ENCODE peak calls at places on chromosomes 4 and X, in eight cellular contexts. T is aorta; D is RWPE2; Y is psoas muscle; B is naive thymus-derived CD4-positive, alpha-beta T cell; K is uterus; L is CD8-positive, alpha-beta memory T cell; J is thyroid gland. V is an unnamed sample.

GRCh38 chr4:124703154-124703553 is 9.4 kb downstream of the ANKRD50 start:
- DNase-seq in Y (no peak), J (no peak), L (no peak), D (no peak), B (no peak), T (no peak), K (no peak), V (no peak)

GRCh38 chrX:104565791-104566687 is at the start of gene IL1RAPL2:
- DNase-seq in Y (peak; percentile 48), L (no peak), J (peak; percentile 66), K (no peak), B (no peak), T (no peak), D (no peak), V (peak; percentile 15)

GRCh38 chrX:8748855-8749254 is 16.9 kb upstream of the ANOS1 start:
- DNase-seq in Y (no peak), L (no peak), K (no peak), D (no peak), B (peak; percentile 30), J (no peak), T (no peak), V (no peak)

GRCh38 chrX:30657542-30658238 is 4.5 kb downstream of the GK start:
- DNase-seq in L (no peak), Y (no peak), T (no peak), B (no peak), D (no peak), J (no peak), K (no peak), V (no peak)

GRCh38 chr4:21976166-21976565 is 27.6 kb upstream of the KCNIP4 start:
- DNase-seq in B (no peak), L (no peak), D (no peak), K (peak; percentile 16), Y (no peak), T (no peak), J (no peak), V (no peak)

GRCh38 chr4:122857160-122857559 is 30.5 kb downstream of the FGF2 start:
- DNase-seq in T (no peak), J (no peak), D (no peak), Y (no peak), L (no peak), K (no peak), B (no peak), V (no peak)

GRCh38 chr4:145234086-145234694 is 53.8 kb upstream of the OTUD4 start:
- DNase-seq in J (peak; percentile 32), D (no peak), T (no peak), Y (no peak), K (no peak), B (peak; percentile 56), L (peak; percentile 55), V (peak; percentile 65)

GRCh38 chr4:152983221-152983620 is 47.1 kb downstream of the FHDC1 start:
- DNase-seq in B (no peak), T (no peak), L (no peak), D (no peak), Y (no peak), K (no peak), J (no peak), V (no peak)

GRCh38 chr4:42306221-42307109 is 90.8 kb upstream of the SHISA3 start:
- DNase-seq in Y (peak; percentile 66), K (no peak), J (peak; percentile 27), D (no peak), T (no peak), L (no peak), B (no peak), V (no peak)
- H3K4me1 ChIP-seq in Y (no peaks in the 10 kb centered on the region), K (no peaks in the 10 kb centered on the region), J (peaks cover 11% of the 10 kb centered on the region), D (no peaks in the 10 kb centered on the region), T (no peaks in the 10 kb centered on the region), L (no peaks in the 10 kb centered on the region), B (no peaks in the 10 kb centered on the region), V (peaks cover 32% of the 10 kb centered on the region)

GRCh38 chrX:155767101-155767878 is 113.9 kb upstream of the VAMP7 start:
- DNase-seq in K (peak; percentile 41), J (peak; percentile 51), B (peak; percentile 30), D (no peak), Y (peak; percentile 52), T (peak; percentile 71), L (no peak), V (peak; percentile 90)
- H3K4me3 ChIP-seq in K (peak overlapping the region; percentile 32), J (no peak overlapping the region), B (peak overlapping the region; percentile 16), D (peak overlapping the region; percentile 11), Y (peak overlapping the region; percentile 64), T (peak overlapping the region; percentile 60), L (peak overlapping the region; percentile 38), V (peak overlapping the region; percentile 37)

GRCh38 chrX:100745205-100745604 is 13.3 kb upstream of the SYTL4 start:
- DNase-seq in L (no peak), J (no peak), D (no peak), T (no peak), K (no peak), B (no peak), Y (no peak), V (no peak)
- H3K4me1 ChIP-seq in L (no peaks in the 10 kb centered on the region), J (no peaks in the 10 kb centered on the region), D (no peaks in the 10 kb centered on the region), T (no peaks in the 10 kb centered on the region), K (peaks cover 7% of the 10 kb centered on the region), B (no peaks in the 10 kb centered on the region), Y (no peaks in the 10 kb centered on the region), V (peaks cover 33% of the 10 kb centered on the region)

DNA sequence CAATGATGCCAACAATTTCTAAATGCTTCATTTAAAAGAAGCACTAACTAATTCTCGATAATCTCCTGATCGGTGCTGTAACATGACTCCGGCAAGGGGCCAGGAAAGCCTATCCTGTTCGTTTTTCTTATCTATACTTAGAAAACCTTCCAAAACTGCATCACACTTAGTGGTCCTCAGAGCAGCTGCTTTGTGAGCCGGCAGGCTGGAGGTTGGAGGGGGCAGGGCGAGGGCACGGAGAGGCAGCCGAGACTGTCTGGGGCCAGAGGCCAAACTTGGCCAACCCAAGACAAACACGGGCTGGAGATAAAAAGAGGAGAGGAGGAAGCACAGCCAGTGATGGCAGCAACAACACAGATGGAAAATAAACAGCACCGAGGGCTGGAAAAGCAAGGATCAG is 455.7 kb downstream of the BCOR start:
- DNase-seq in L (no peak), Y (no peak), D (no peak), J (peak; percentile 7), K (no peak), T (no peak), B (no peak), V (no peak)
- H3K4me3 ChIP-seq in L (no peak overlapping the region), Y (no peak overlapping the region), D (no peak overlapping the region), J (no peak overlapping the region), K (no peak overlapping the region), T (no peak overlapping the region), B (no peak overlapping the region), V (no peak overlapping the region)

GRCh38 chr4:85555210-85555609 is 80.3 kb downstream of the ARHGAP24 start:
- DNase-seq in Y (no peak), J (no peak), B (no peak), T (no peak), K (no peak), D (no peak), L (no peak), V (no peak)
- H3K4me1 ChIP-seq in Y (no peaks in the 10 kb centered on the region), J (no peaks in the 10 kb centered on the region), B (no peaks in the 10 kb centered on the region), T (no peaks in the 10 kb centered on the region), K (no peaks in the 10 kb centered on the region), D (no peaks in the 10 kb centered on the region), L (no peaks in the 10 kb centered on the region), V (no peaks in the 10 kb centered on the region)

GRCh38 chrX:650801-651200 is 20.2 kb downstream of the SHOX start:
- DNase-seq in L (no peak), Y (no peak), D (no peak), T (no peak), K (no peak), J (no peak), B (no peak), V (no peak)

GRCh38 chrX:646796-647195 is 16.2 kb downstream of the SHOX start:
- DNase-seq in D (no peak), J (no peak), Y (no peak), B (no peak), T (peak; percentile 13), K (no peak), L (no peak), V (no peak)

GRCh38 chrX:651922-652775 is 21.6 kb downstream of the SHOX start:
- DNase-seq in Y (no peak), J (no peak), D (no peak), T (peak; percentile 38), K (no peak), L (no peak), B (no peak), V (no peak)

GRCh38 chrX:650274-650673 is 19.7 kb downstream of the SHOX start:
- DNase-seq in D (no peak), Y (no peak), L (no peak), T (peak; percentile 44), J (no peak), K (no peak), B (no peak), V (no peak)

DNA sequence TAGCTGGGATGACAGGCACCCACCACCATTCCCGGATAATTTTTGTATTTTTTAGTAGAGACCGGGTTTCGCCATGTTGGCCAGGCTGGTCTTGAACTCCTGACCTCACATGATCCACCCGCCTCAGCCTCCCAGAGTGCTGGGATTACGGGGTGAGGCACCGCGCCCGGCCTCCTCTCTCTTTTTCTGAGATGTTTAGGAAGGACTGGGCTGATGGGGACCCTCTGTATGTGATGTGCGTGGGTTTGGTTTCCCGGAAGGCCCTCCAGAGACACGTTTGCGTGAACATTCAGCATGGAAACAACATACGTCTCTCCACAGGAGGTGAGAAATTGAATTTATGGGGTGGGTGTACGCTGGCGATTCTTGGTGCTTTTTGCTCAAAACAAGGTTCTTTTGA is 18.6 kb downstream of the SHOX start:
- DNase-seq in T (peak; percentile 17), K (no peak), B (no peak), L (no peak), Y (no peak), J (no peak), D (no peak), V (no peak)
- H3K4me3 ChIP-seq in T (no peak overlapping the region), K (no peak overlapping the region), B (no peak overlapping the region), L (no peak overlapping the region), Y (no peak overlapping the region), J (no peak overlapping the region), D (no peak overlapping the region), V (no peak overlapping the region)

DNA sequence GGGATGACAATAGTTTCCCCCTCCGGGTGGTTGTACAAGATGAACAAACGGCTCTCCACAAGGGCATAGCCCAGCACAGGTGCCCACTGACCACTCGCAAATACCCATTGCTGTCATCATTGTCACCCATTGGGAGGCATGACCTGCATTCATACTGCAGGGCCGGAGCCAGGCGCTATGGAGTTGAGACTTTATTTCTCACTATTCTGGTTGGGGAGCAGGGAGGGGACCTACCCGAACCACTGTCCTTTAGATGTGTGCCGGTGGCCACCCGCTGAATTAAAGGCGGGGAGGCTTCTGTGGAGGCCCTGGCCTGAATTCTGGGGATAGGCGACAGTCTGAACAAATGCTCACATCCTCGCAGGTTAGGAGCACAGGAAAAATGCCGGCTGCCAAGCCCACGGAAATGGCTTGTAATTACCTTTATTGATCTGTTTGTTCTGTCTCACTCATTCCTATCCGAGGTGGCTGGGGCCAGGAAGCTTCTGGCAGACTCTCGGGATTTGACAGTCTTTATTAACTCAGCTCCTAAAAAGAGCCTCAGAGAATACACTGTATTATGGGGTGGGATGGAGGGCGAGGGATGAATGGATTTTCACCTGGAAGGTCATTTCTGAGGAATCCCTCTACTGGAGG is 125.1 kb upstream of the PSAPL1 start:
- DNase-seq in K (no peak), T (no peak), Y (no peak), L (no peak), B (no peak), J (no peak), D (no peak), V (no peak)
- H3K4me1 ChIP-seq in K (no peaks in the 10 kb centered on the region), T (no peaks in the 10 kb centered on the region), Y (no peaks in the 10 kb centered on the region), L (no peaks in the 10 kb centered on the region), B (no peaks in the 10 kb centered on the region), J (no peaks in the 10 kb centered on the region), D (peaks cover 11% of the 10 kb centered on the region), V (no peaks in the 10 kb centered on the region)

GRCh38 chr4:39627413-39627812 is 11.3 kb downstream of the SMIM14 start:
- DNase-seq in T (no peak), K (no peak), J (no peak), L (no peak), Y (no peak), B (no peak), D (no peak), V (no peak)
- H3K4me3 ChIP-seq in T (no peak overlapping the region), K (no peak overlapping the region), J (no peak overlapping the region), L (no peak overlapping the region), Y (no peak overlapping the region), B (no peak overlapping the region), D (no peak overlapping the region), V (no peak overlapping the region)

V was measured in HAP-1.